ENCODE peak calls at places on chromosome 21, in six cellular contexts. A is GM04504, P is NCI-H2081, L is iris pigment epithelial cell, H is left ventricle myocardium inferior, Z is nucleus accumbens. D is an unnamed sample.

GRCh38 chr21:42645211-42646075 is 8.0 kb upstream of the PDE9A start:
- DNase-seq in A (no peak), P (no peak), L (no peak), H (no peak), Z (no peak), D (no peak)

GRCh38 chr21:45207839-45208626 is 79.7 kb downstream of the POFUT2 start:
- DNase-seq in A (no peak), P (no peak), L (no peak), H (no peak), Z (no peak), D (no peak)

GRCh38 chr21:31136891-31137290 is 98.6 kb upstream of the KRTAP19-8 start:
- DNase-seq in A (no peak), P (peak), L (peak), H (no peak), Z (no peak), D (no peak)

GRCh38 chr21:31781737-31782136 is 49.8 kb upstream of the SCAF4 start:
- DNase-seq in A (peak), P (peak), L (peak), H (peak), Z (no peak), D (no peak)

GRCh38 chr21:39628380-39628779 is 15.6 kb downstream of the B3GALT5 start:
- DNase-seq in A (no peak), P (no peak), L (no peak), H (no peak), Z (no peak), D (no peak)

GRCh38 chr21:34557261-34557660 is 45.3 kb upstream of the KCNE1 start:
- DNase-seq in A (no peak), P (no peak), L (no peak), H (no peak), Z (no peak), D (no peak)

GRCh38 chr21:41487082-41487481 is 20.9 kb downstream of the TMPRSS2 start:
- DNase-seq in A (no peak), P (no peak), L (no peak), H (no peak), Z (no peak), D (no peak)

GRCh38 chr21:39666681-39667315 is 54.1 kb downstream of the B3GALT5 start:
- DNase-seq in A (no peak), P (no peak), L (no peak), H (no peak), Z (no peak), D (no peak)

GRCh38 chr21:36320421-36321324 is 676 bp downstream of the MORC3 start:
- DNase-seq in A (peak), P (peak), L (peak), H (peak), Z (peak), D (peak)

GRCh38 chr21:41232055-41232454 is 64.1 kb downstream of the BACE2 start:
- DNase-seq in A (no peak), P (no peak), L (no peak), H (no peak), Z (no peak), D (no peak)

GRCh38 chr21:30979054-30979453 is 59.2 kb downstream of the KRTAP19-8 start:
- DNase-seq in A (no peak), P (no peak), L (no peak), H (no peak), Z (no peak), D (no peak)

GRCh38 chr21:45781741-45782140 is 138.2 kb downstream of the PCBP3 start:
- DNase-seq in A (no peak), P (no peak), L (no peak), H (no peak), Z (no peak), D (no peak)

GRCh38 chr21:37087188-37087587 is 14.1 kb downstream of the TTC3 start:
- DNase-seq in A (peak), P (peak), L (peak), H (no peak), Z (no peak), D (no peak)

GRCh38 chr21:34126691-34127090 is 53.3 kb downstream of the MRPS6 start:
- DNase-seq in A (peak), P (no peak), L (peak), H (no peak), Z (no peak), D (no peak)

GRCh38 chr21:45577806-45578801 is 35.9 kb upstream of the SLC19A1 start:
- DNase-seq in A (no peak), P (peak), L (no peak), H (peak), Z (no peak), D (no peak)

GRCh38 chr21:31509108-31510017 is 150.1 kb upstream of the SOD1 start:
- DNase-seq in A (no peak), P (peak), L (peak), H (no peak), Z (peak), D (peak)

GRCh38 chr21:26851109-26851944 is 6.1 kb upstream of the ADAMTS1 start:
- DNase-seq in A (no peak), P (no peak), L (no peak), H (no peak), Z (no peak), D (no peak)

GRCh38 chr21:34743285-34743684 is 74.5 kb downstream of the CLIC6 start:
- DNase-seq in A (no peak), P (no peak), L (no peak), H (no peak), Z (no peak), D (no peak)

GRCh38 chr21:42038826-42039425 is 28.8 kb upstream of the ZBTB21 start:
- DNase-seq in A (peak), P (no peak), L (peak), H (no peak), Z (no peak), D (no peak)

GRCh38 chr21:22201669-22202068 is 1203.5 kb downstream of the NCAM2 start:
- DNase-seq in A (no peak), P (no peak), L (no peak), H (no peak), Z (no peak), D (no peak)

GRCh38 chr21:19463966-19464365 is 1060.4 kb upstream of the TMPRSS15 start:
- DNase-seq in A (no peak), P (no peak), L (peak), H (no peak), Z (no peak), D (no peak)

GRCh38 chr21:26888256-26888655 is 43.0 kb upstream of the ADAMTS1 start:
- DNase-seq in A (no peak), P (no peak), L (peak), H (no peak), Z (no peak), D (no peak)

GRCh38 chr21:36825683-36826082 is 126.8 kb downstream of the SIM2 start:
- DNase-seq in A (no peak), P (peak), L (no peak), H (no peak), Z (no peak), D (no peak)